ENCODE peak calls at places on chromosomes 2 and 18, in five cellular contexts. B is BJ, N is foreskin fibroblast, U is GM12864, O is ovary. W is an unnamed sample.

GRCh38 chr2:84281510-84281909 is 177.6 kb downstream of the SUCLG1 start:
- DNase-seq in B (no peak), N (no peak), U (no peak), O (no peak), W (no peak)

GRCh38 chr2:80326214-80326613 is 21.7 kb upstream of the LRRTM1 start:
- DNase-seq in B (no peak), N (peak), U (no peak), O (no peak), W (no peak)

GRCh38 chr2:86368181-86368824 is 30.9 kb upstream of the REEP1 start:
- DNase-seq in B (no peak), N (peak), U (peak), O (peak), W (peak)

GRCh38 chr18:6876646-6877045 is 147.1 kb downstream of the ARHGAP28 start:
- DNase-seq in B (peak), N (peak), U (no peak), O (no peak), W (no peak)

GRCh38 chr2:15836942-15837610 is 103.3 kb upstream of the MYCN start:
- DNase-seq in B (no peak), N (no peak), U (no peak), O (no peak), W (no peak)

GRCh38 chr2:142130111-142131015 is 453 bp downstream of the LRP1B start:
- DNase-seq in B (no peak), N (peak), U (no peak), O (peak), W (peak)

GRCh38 chr2:196169521-196169920 is 1.9 kb downstream of the STK17B start:
- DNase-seq in B (no peak), N (no peak), U (no peak), O (no peak), W (no peak)

GRCh38 chr18:28650860-28651259 is 473.9 kb upstream of the CDH2 start:
- DNase-seq in B (no peak), N (no peak), U (no peak), O (no peak), W (no peak)

GRCh38 chr2:66301073-66301766 is 133.7 kb upstream of the MEIS1 start:
- DNase-seq in B (no peak), N (peak), U (no peak), O (no peak), W (no peak)

GRCh38 chr2:15751477-15751876 is 159.8 kb downstream of the DDX1 start:
- DNase-seq in B (no peak), N (no peak), U (no peak), O (no peak), W (no peak)

GRCh38 chr2:42052702-42053481 is 5.1 kb downstream of the PKDCC start:
- DNase-seq in B (no peak), N (no peak), U (no peak), O (peak), W (no peak)

GRCh38 chr2:129170570-129170969 is 808.9 kb upstream of the RAB6C start:
- DNase-seq in B (no peak), N (no peak), U (no peak), O (no peak), W (no peak)

GRCh38 chr2:166700079-166700478 is 188.2 kb upstream of the XIRP2 start:
- DNase-seq in B (no peak), N (peak), U (no peak), O (no peak), W (no peak)

GRCh38 chr18:11042247-11042646 is 107.1 kb downstream of the PIEZO2 start:
- DNase-seq in B (no peak), N (no peak), U (no peak), O (no peak), W (no peak)

GRCh38 chr18:51134721-51135120 is 62.8 kb downstream of the MEX3C start:
- DNase-seq in B (no peak), N (no peak), U (no peak), O (no peak), W (no peak)

GRCh38 chr18:22912835-22913234 is 20.3 kb upstream of the RBBP8 start:
- DNase-seq in B (no peak), N (no peak), U (no peak), O (no peak), W (no peak)

GRCh38 chr2:191571163-191571769 is 106.7 kb upstream of the NABP1 start:
- DNase-seq in B (no peak), N (peak), U (peak), O (no peak), W (no peak)

GRCh38 chr18:54981076-54981475 is 21.8 kb upstream of the CCDC68 start:
- DNase-seq in B (no peak), N (no peak), U (no peak), O (no peak), W (no peak)

GRCh38 chr2:95385570-95385984 is 16.9 kb upstream of the FAHD2A start:
- DNase-seq in B (no peak), N (no peak), U (no peak), O (peak), W (no peak)

GRCh38 chr2:173989160-173989885 is 24.1 kb upstream of the SP3 start:
- DNase-seq in B (no peak), N (no peak), U (no peak), O (no peak), W (no peak)

DNA sequence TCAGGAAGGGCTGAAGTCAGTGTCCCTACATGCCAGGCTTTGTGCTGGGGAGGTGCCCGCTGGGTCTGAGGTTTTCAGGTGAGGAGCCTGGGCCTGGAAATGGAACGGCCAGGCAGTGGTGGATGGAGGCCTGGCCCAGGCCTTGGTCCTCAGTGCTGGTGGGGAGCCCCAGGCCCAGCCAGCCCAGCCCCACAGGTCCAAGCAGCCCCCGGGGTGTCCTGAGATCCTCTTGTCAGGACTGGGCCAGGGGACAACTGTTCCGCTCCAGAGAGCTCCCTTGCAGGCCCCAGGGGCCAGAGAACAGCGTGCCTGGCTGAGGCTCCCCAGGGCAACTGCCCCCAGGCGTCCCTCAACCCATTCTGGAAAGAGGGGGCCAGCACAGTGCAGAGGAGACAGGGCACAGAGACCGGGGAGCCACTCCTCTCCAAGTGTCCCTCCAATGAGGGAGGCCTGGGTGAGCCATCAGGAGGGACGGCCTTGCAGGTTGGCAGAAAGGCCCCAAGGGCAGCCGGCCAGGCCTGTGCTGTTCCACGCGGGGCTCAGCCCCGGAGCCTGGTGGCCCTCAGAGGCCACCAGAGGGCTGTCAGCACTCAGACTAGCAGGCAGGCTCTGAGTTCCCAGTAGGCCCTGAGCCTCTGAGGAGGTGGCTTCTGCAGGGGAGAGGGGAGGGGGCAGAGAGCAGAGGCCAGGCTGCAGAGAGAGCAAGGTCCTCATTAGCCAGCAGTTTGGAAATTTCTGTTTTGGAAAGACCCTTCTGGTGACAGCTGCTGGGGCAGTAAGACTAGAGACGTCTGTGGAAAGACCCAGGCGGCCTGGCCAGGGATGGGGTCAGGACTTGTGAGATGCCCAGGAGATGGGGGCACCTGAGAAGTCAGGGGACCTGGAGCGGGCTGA is 29.4 kb upstream of the SNED1 start:
- DNase-seq in B (no peak), N (peak), U (no peak), O (no peak), W (peak)
- TF ChIP-seq CTCF in B (no peak), N (no peak), U (no peak), O (no peak), W (no peak)

GRCh38 chr2:126657636-126658315 is 1.8 kb downstream of the GYPC start:
- DNase-seq in B (peak), N (peak), U (peak), O (peak), W (peak)
- TF ChIP-seq CTCF in B (peak), N (no peak), U (no peak), O (peak), W (no peak)

GRCh38 chr2:69030791-69031190 is 17.8 kb downstream of the ANTXR1 start:
- DNase-seq in B (no peak), N (no peak), U (no peak), O (no peak), W (no peak)

GRCh38 chr2:69026026-69026425 is 13.0 kb downstream of the ANTXR1 start:
- DNase-seq in B (no peak), N (peak), U (no peak), O (no peak), W (no peak)

GRCh38 chr2:69023236-69023635 is 10.3 kb downstream of the ANTXR1 start:
- DNase-seq in B (no peak), N (no peak), U (no peak), O (no peak), W (no peak)

GRCh38 chr2:69026638-69027037 is 13.7 kb downstream of the ANTXR1 start:
- DNase-seq in B (no peak), N (no peak), U (no peak), O (no peak), W (no peak)

DNA sequence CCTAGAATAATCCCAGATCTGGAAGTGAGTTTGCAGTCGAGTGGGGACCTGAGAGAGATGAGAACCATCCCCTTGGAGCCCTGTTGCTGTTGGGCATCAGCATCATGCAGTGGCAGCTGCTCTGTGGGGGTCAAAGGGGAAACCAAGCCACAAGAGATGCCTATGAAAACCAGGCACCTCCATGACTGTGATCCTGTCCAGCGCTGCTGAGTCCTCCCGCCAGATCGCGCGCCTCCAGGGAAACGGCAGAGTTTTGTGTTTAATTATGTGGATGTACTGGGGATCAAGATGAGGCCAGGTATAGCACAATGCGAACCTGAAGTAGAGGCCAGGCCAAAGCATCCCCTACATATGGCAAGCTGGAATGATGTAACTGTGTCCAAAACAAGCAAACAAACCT is 14.1 kb downstream of the ANTXR1 start:
- DNase-seq in B (no peak), N (no peak), U (no peak), O (no peak), W (no peak)
- TF ChIP-seq CTCF in B (no peak), N (no peak), U (no peak), O (no peak), W (no peak)

GRCh38 chr2:36450466-36451196 is 95.1 kb downstream of the CRIM1 start:
- DNase-seq in B (peak), N (peak), U (no peak), O (no peak), W (no peak)
- TF ChIP-seq CTCF in B (no peak), N (no peak), U (no peak), O (no peak), W (no peak)

DNA sequence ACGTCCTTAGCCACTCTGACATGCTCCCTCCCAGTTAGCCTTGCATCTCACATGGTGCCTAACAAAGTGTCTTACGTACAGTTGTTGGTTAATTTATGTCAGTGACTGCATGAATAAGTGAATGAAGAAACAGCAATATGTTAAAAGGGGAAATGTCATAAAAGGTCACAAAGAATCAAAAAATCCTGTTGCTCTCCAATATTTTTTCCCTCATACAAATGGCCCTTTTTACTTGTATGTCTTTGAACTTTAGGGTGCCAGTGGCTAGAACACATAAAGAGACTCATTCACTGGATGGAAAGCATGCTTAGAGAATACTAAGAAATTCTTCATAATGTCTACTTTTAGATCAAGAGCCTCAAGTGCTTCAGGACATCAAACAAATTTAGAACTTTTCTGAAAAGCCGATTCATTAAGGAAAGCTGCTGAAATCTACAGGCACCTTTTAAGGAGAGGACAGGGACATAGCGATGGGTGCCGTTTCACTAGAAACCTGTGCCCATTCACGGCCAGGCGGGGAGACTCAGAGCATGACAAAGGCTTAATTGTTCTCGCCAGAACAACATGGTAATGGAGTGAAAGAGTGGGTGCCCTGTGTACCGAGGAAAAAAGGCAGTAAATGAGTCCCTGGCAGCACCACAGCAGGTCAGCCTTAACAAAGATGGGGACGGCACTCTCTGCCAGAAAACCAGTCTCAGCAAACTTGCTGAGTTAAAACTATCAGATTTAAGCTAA is 71.7 kb upstream of the SPTBN1 start:
- DNase-seq in B (no peak), N (no peak), U (no peak), O (no peak), W (no peak)
- TF ChIP-seq CTCF in B (no peak), N (no peak), U (no peak), O (no peak), W (no peak)

GRCh38 chr2:169782513-169782912 is 16.2 kb upstream of the SSB start:
- DNase-seq in B (no peak), N (no peak), U (no peak), O (no peak), W (no peak)
- TF ChIP-seq CTCF in B (no peak), N (no peak), U (no peak), O (no peak), W (no peak)

GRCh38 chr2:20232837-20233207 is 7.9 kb upstream of the SDC1 start:
- DNase-seq in B (no peak), N (no peak), U (no peak), O (no peak), W (no peak)

GRCh38 chr2:20231159-20231558 is 6.2 kb upstream of the SDC1 start:
- DNase-seq in B (no peak), N (no peak), U (no peak), O (no peak), W (no peak)

GRCh38 chr2:20231632-20232031 is 6.7 kb upstream of the SDC1 start:
- DNase-seq in B (no peak), N (peak), U (no peak), O (no peak), W (no peak)

GRCh38 chr2:20235655-20236302 is 10.8 kb upstream of the SDC1 start:
- DNase-seq in B (no peak), N (no peak), U (no peak), O (no peak), W (no peak)

GRCh38 chr2:20236496-20236895 is 11.6 kb upstream of the SDC1 start:
- DNase-seq in B (no peak), N (no peak), U (no peak), O (no peak), W (no peak)
- TF ChIP-seq CTCF in B (no peak), N (no peak), U (no peak), O (no peak), W (no peak)

GRCh38 chr2:177756346-177756745 is 316.2 kb downstream of the PDE11A start:
- DNase-seq in B (no peak), N (no peak), U (no peak), O (no peak), W (no peak)

GRCh38 chr2:177759443-177759842 is 313.1 kb downstream of the PDE11A start:
- DNase-seq in B (no peak), N (peak), U (no peak), O (no peak), W (no peak)

GRCh38 chr2:177754476-177754873 is 318.1 kb downstream of the PDE11A start:
- DNase-seq in B (no peak), N (no peak), U (no peak), O (peak), W (peak)

GRCh38 chr2:177753682-177754475 is 318.7 kb downstream of the PDE11A start:
- DNase-seq in B (peak), N (peak), U (peak), O (peak), W (peak)

DNA sequence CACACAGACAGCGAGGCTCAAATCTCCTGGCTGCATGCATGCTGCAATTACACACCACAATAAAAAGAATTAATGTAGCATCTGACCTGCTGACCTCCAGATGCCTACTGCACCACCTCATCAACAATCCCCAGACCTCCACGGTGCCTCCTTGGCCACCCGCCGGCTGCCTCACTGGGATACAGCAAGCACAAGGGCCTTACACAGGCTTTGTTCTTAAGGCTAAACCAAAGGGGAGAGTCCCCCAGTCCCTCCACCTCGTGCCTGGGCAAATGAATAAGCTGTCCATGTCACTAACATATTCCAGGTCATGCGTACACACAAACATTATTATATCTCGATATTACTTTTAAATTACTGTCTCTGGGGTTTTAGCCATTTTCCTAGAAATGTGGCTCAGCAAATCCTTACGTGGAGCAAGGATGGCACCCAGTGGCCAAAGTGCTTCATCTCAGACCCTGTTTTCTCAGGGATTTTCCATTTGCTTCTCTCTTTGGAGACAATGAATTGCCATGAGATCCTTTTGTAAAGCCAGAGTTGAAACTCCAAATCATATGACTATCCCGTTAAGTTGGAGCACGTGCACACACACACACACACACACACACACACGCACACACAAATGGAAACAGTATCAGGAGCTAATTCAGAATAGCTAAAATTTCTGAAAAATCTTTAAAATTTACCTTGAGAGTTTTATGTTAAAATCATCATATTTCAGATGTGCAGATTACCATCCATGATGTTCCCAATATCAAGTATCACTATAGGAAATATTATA is 313.8 kb downstream of the PDE11A start:
- DNase-seq in B (no peak), N (peak), U (no peak), O (peak), W (peak)
- TF ChIP-seq CTCF in B (peak), N (peak), U (no peak), O (peak), W (peak)

GRCh38 chr2:193965263-193965662 is 1691.8 kb upstream of the SLC39A10 start:
- DNase-seq in B (no peak), N (no peak), U (no peak), O (no peak), W (no peak)

GRCh38 chr2:193966590-193966989 is 1690.4 kb upstream of the SLC39A10 start:
- DNase-seq in B (no peak), N (peak), U (no peak), O (no peak), W (no peak)

DNA sequence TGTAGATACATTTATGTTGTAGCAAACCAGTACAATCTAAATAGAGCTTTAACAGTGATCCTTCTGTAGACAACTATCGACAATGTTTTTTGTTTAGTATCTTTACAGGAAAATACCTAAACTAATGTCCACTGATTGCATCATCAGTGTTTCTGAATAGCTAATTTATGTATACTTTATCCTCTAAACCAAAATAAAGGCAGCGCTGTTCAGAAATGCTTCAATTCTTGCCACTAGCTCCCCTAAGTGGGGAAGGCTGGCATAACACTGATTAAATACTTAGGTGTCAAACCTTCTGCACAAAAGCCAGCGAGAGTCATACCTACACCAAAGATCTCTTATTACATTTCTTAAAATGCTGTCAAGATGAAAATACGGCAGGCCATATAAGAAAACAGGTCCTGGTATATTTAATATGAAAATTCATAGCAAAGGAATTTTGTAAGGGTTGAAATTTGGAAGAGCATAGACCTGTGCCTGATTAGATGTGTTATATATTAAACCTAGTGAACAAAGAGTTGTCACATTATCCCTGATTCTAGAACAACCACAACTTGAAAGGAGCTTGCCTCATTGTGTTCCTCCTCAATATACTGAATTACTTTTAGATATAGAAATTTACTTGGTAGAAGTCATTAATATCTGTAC is 1693.4 kb upstream of the SLC39A10 start:
- DNase-seq in B (no peak), N (peak), U (no peak), O (no peak), W (peak)
- TF ChIP-seq CTCF in B (peak), N (peak), U (peak), O (no peak), W (peak)

W was measured in nephron progenitor cell.